ENCODE peak calls at places on chromosomes 4 and X, in four cellular contexts. W, U, C and A are unnamed samples.

GRCh38 chr4:174538876-174539250 is 16.6 kb upstream of the HPGD start:
- DNase-seq in W (no peak), C (no peak), U (no peak), A (no peak)

GRCh38 chr4:20764353-20764752 is 64.1 kb downstream of the PACRGL start:
- DNase-seq in U (no peak), W (no peak), C (no peak), A (no peak)

GRCh38 chrX:136725446-136726104 is 55.2 kb downstream of the ARHGEF6 start:
- DNase-seq in C (no peak), W (peak; percentile 23), U (no peak), A (no peak)

GRCh38 chr4:108168213-108168671 is 490 bp downstream of the LEF1 start:
- DNase-seq in C (peak; percentile 42), W (no peak), U (no peak), A (no peak)

GRCh38 chrX:130091976-130092522 is 18.2 kb downstream of the ELF4 start:
- DNase-seq in W (no peak), U (peak; percentile 50), C (no peak), A (no peak)

GRCh38 chr4:79662651-79663050 is 254.6 kb upstream of the GK2 start:
- DNase-seq in W (no peak), C (no peak), U (no peak), A (no peak)

GRCh38 chr4:1683371-1683902 is 676 bp downstream of the FAM53A start:
- DNase-seq in U (peak; percentile 42), W (peak; percentile 58), C (no peak), A (no peak)

GRCh38 chr4:75126058-75126457 is 193.1 kb downstream of the PARM1 start:
- DNase-seq in C (no peak), U (no peak), W (no peak), A (no peak)

GRCh38 chrX:149804102-149804501 is 22.4 kb downstream of the MAGEA9 start:
- DNase-seq in C (no peak), W (no peak), U (no peak), A (no peak)

GRCh38 chr4:8394806-8395205 is 45.7 kb downstream of the ACOX3 start:
- DNase-seq in W (no peak), U (no peak), C (no peak), A (peak; percentile 13)

GRCh38 chr4:68176500-68176899 is 46.8 kb upstream of the TMPRSS11F start:
- DNase-seq in W (no peak), U (no peak), C (no peak), A (no peak)

GRCh38 chr4:77451530-77451929 is 154.1 kb upstream of the CXCL13 start:
- DNase-seq in U (no peak), C (no peak), W (no peak), A (no peak)

GRCh38 chrX:152658302-152658701 is 20.6 kb downstream of the GABRQ start:
- DNase-seq in W (no peak), C (no peak), U (no peak), A (no peak)

GRCh38 chrX:131816551-131817136 is 206.5 kb upstream of the STK26 start:
- DNase-seq in U (peak; percentile 80), C (no peak), W (peak; percentile 72), A (peak; percentile 3)

GRCh38 chrX:112642349-112642748 is 37.4 kb downstream of the LHFPL1 start:
- DNase-seq in C (peak; percentile 4), W (peak; percentile 16), U (peak; percentile 18), A (peak; percentile 17)

GRCh38 chr4:130395871-130396270 is 1299.9 kb downstream of the C4orf33 start:
- DNase-seq in U (no peak), C (no peak), W (no peak), A (no peak)

GRCh38 chr4:185998791-185999190 is 70.2 kb upstream of the TLR3 start:
- DNase-seq in U (no peak), W (no peak), C (no peak), A (no peak)

GRCh38 chr4:8740666-8741395 is 130.8 kb downstream of the HMX1 start:
- DNase-seq in W (no peak), U (no peak), C (no peak), A (no peak)

GRCh38 chr4:56261027-56261426 is 126.3 kb downstream of the AASDH start:
- DNase-seq in W (no peak), C (no peak), U (no peak), A (no peak)

GRCh38 chr4:94406668-94407437 is 44.9 kb upstream of the PDLIM5 start:
- DNase-seq in C (no peak), W (peak; percentile 69), U (peak; percentile 76), A (peak; percentile 0)